ENCODE peak calls at places on chromosomes 16 and 17, in seven cellular contexts. H is heart right ventricle; I is effector memory CD4-positive, alpha-beta T cell; C is CD8-positive, alpha-beta T cell; F is CD8-positive, alpha-beta memory T cell; B is transverse colon; T is stomach. M is an unnamed sample.

GRCh38 chr17:13540546-13540945 is 61.2 kb downstream of the HS3ST3A1 start:
- DNase-seq in I (no peak), C (no peak), F (no peak), H (no peak), B (no peak), T (no peak), M (no peak)

GRCh38 chr17:17075037-17075755 is 32.9 kb downstream of the MPRIP start:
- DNase-seq in T (no peak), C (no peak), F (no peak), I (no peak), H (peak), B (no peak), M (peak)

GRCh38 chr17:17406225-17406624 is 70.6 kb upstream of the MED9 start:
- DNase-seq in H (no peak), F (no peak), I (no peak), T (no peak), C (no peak), B (no peak), M (no peak)

GRCh38 chr16:51884773-51885172 is 662.2 kb downstream of the TOX3 start:
- DNase-seq in B (no peak), H (no peak), C (no peak), I (no peak), T (no peak), F (no peak), M (no peak)

GRCh38 chr17:72560303-72561247 is 439.8 kb downstream of the SOX9 start:
- DNase-seq in I (peak), F (peak), C (peak), H (no peak), B (peak), T (peak), M (peak)

GRCh38 chr17:73342549-73343167 is 30.9 kb upstream of the CDC42EP4 start:
- DNase-seq in F (no peak), H (no peak), B (no peak), I (no peak), T (no peak), C (no peak), M (no peak)

GRCh38 chr17:17387461-17388362 is 84.5 kb downstream of the NT5M start:
- DNase-seq in C (no peak), B (peak), F (no peak), T (peak), I (no peak), H (no peak), M (peak)

GRCh38 chr16:58236831-58237230 is 38.9 kb upstream of the CSNK2A2 start:
- DNase-seq in I (no peak), C (no peak), H (no peak), T (no peak), B (no peak), F (no peak), M (no peak)

GRCh38 chr16:12187939-12188673 is 211.6 kb downstream of the SNX29 start:
- DNase-seq in H (no peak), F (no peak), B (no peak), I (no peak), T (no peak), C (no peak), M (no peak)

GRCh38 chr17:31394544-31394943 is 3.1 kb downstream of the RAB11FIP4 start:
- DNase-seq in C (peak), H (peak), B (no peak), I (no peak), F (no peak), T (peak), M (no peak)

GRCh38 chr16:2715519-2715918 is 4.5 kb downstream of the PRSS27 start:
- DNase-seq in T (peak), F (peak), B (peak), H (peak), I (peak), C (peak), M (peak)

GRCh38 chr16:67936124-67936875 is at the start of gene PSMB10:
- DNase-seq in T (peak), I (peak), C (no peak), F (peak), H (peak), B (no peak), M (peak)

GRCh38 chr16:47855431-47855830 is 300.4 kb downstream of the ABCC12 start:
- DNase-seq in T (no peak), I (no peak), B (no peak), F (no peak), C (no peak), H (no peak), M (no peak)

GRCh38 chr17:75645501-75645888 is 12.3 kb downstream of the SMIM5 start:
- DNase-seq in H (no peak), T (peak), C (no peak), I (no peak), F (no peak), B (peak), M (no peak)

GRCh38 chr16:84356591-84357116 is 11.7 kb upstream of the ATP2C2 start:
- DNase-seq in F (no peak), B (peak), C (no peak), I (no peak), T (peak), H (no peak), M (no peak)

GRCh38 chr17:30956764-30957374 is 14.0 kb upstream of the RNF135 start:
- DNase-seq in H (peak), C (no peak), F (no peak), B (no peak), T (no peak), I (no peak), M (no peak)

GRCh38 chr16:85614338-85615013 is 1.4 kb downstream of the GSE1 start:
- DNase-seq in F (no peak), I (no peak), C (no peak), T (no peak), H (no peak), B (peak), M (no peak)

GRCh38 chr17:48542114-48542955 is 2.6 kb downstream of the HOXB2 start:
- DNase-seq in I (no peak), H (no peak), B (no peak), F (no peak), T (no peak), C (no peak), M (no peak)

GRCh38 chr17:57772774-57773173 is 27.7 kb upstream of the CCDC182 start:
- DNase-seq in F (no peak), I (no peak), B (no peak), T (no peak), C (no peak), H (no peak), M (no peak)

GRCh38 chr17:35890774-35891155 is 10.6 kb upstream of the CCL5 start:
- DNase-seq in T (peak), H (no peak), I (peak), C (peak), F (peak), B (peak), M (peak)

GRCh38 chr17:27861979-27862378 is 31.2 kb downstream of the LYRM9 start:
- DNase-seq in H (no peak), C (no peak), F (no peak), I (no peak), B (peak), T (no peak), M (no peak)

GRCh38 chr16:11757671-11758545 is 15.3 kb upstream of the TXNDC11 start:
- DNase-seq in F (no peak), I (no peak), H (no peak), T (no peak), B (peak), C (no peak), M (peak)

GRCh38 chr17:47188266-47188665 is 829 bp downstream of the CDC27 start:
- DNase-seq in T (no peak), I (no peak), C (no peak), F (no peak), B (no peak), H (peak), M (no peak)

GRCh38 chr17:9095390-9095789 is 74.1 kb downstream of the NTN1 start:
- DNase-seq in H (no peak), C (no peak), T (no peak), B (no peak), I (no peak), F (no peak), M (no peak)

GRCh38 chr16:71230122-71230845 is at the start of gene HYDIN:
- DNase-seq in F (no peak), T (no peak), B (peak), I (no peak), C (no peak), H (no peak), M (no peak)

GRCh38 chr17:82356845-82357355 is 2.1 kb upstream of the TEX19 start:
- DNase-seq in T (no peak), F (no peak), C (no peak), B (peak), I (no peak), H (no peak), M (no peak)

GRCh38 chr16:30858829-30859423 is 35.0 kb downstream of the BCL7C start:
- DNase-seq in F (no peak), T (no peak), B (no peak), I (no peak), H (no peak), C (no peak), M (no peak)

GRCh38 chr17:1294157-1294717 is 14.8 kb downstream of the TRARG1 start:
- DNase-seq in T (peak), I (peak), C (peak), F (peak), B (peak), H (no peak), M (peak)

GRCh38 chr17:61411114-61411943 is 11.7 kb downstream of the TBX2 start:
- DNase-seq in I (peak), B (peak), H (peak), C (no peak), T (peak), F (peak), M (peak)

GRCh38 chr16:4777339-4778049 is 10.5 kb upstream of the ZNF500 start:
- DNase-seq in H (no peak), I (no peak), B (no peak), C (no peak), F (no peak), T (no peak), M (no peak)

GRCh38 chr16:85437161-85438052 is 175.7 kb upstream of the GSE1 start:
- DNase-seq in T (peak), B (peak), H (no peak), F (no peak), I (no peak), C (no peak), M (peak)

GRCh38 chr17:62017496-62017895 is 47.6 kb downstream of the MED13 start:
- DNase-seq in F (no peak), I (no peak), C (no peak), B (no peak), H (no peak), T (no peak), M (no peak)

GRCh38 chr16:74695450-74696422 is 4.9 kb downstream of the MLKL start:
- DNase-seq in F (peak), H (peak), B (peak), C (peak), T (peak), I (peak), M (peak)

GRCh38 chr17:28925912-28926365 is 23.1 kb upstream of the DHRS13 start:
- DNase-seq in I (peak), C (peak), H (no peak), F (peak), T (no peak), B (no peak), M (no peak)
- H3K27ac ChIP-seq in I (peak), C (peak), H (peak), F (peak), T (peak), B (peak), M (peak)

GRCh38 chr17:42760652-42761581 is at the start of gene RAMP2:
- DNase-seq in I (no peak), B (no peak), C (no peak), T (peak), F (no peak), H (peak), M (no peak)

GRCh38 chr17:42761638-42762037 is 611 bp downstream of the RAMP2 start:
- DNase-seq in C (no peak), H (no peak), T (no peak), I (no peak), B (no peak), F (no peak), M (no peak)

GRCh38 chr17:42754782-42755181 is 6.2 kb upstream of the RAMP2 start:
- DNase-seq in F (no peak), B (no peak), T (no peak), H (peak), I (no peak), C (no peak), M (no peak)

GRCh38 chr17:42759982-42760651 is 910 bp upstream of the RAMP2 start:
- DNase-seq in C (no peak), B (no peak), T (no peak), H (no peak), I (no peak), F (no peak), M (no peak)
- H3K27ac ChIP-seq in C (no peak), B (no peak), T (peak), H (no peak), I (no peak), F (no peak), M (no peak)

DNA sequence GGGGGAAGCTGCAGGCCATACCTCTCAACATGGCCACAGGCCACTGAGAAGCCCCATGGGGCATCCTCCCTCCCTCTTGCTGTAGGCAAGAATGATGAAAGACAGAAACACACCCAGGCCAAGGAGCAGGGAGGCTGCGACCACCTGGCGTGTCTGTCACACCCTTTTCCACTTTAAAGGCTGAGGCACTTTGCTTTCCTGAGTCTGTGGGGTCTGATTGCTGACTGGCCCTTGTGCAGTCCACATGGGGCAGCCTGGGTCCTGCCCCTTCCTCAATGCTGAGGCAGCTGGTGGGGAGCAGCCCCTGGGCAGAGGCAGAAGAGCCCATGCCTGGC is 8.7 kb downstream of the TMEM204 start:
- DNase-seq in I (no peak), C (no peak), H (no peak), F (no peak), B (no peak), T (no peak), M (no peak)
- H3K27ac ChIP-seq in I (no peak), C (no peak), H (peak), F (no peak), B (peak), T (peak), M (peak)

DNA sequence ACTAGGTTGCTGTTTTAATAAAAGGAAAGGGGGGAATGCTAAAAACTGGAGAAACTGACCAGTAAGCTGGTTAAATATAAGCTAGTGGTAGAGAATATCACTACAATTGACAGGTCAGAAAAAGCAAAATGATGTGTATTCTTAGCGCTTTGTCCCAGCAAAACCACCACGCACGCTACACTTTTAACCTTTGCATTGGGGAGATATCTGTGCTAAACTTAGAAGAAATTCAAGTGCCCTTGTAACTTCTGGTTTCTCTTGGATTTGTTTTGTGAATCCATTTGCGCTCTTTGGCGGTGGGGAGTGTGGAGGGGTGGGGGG is 1.4 kb downstream of the GAN start:
- DNase-seq in F (no peak), T (no peak), B (no peak), C (no peak), I (no peak), H (no peak), M (no peak)
- H3K27ac ChIP-seq in F (no peak), T (peak), B (peak), C (no peak), I (no peak), H (no peak), M (no peak)

GRCh38 chr16:29825145-29826044 is 5.1 kb downstream of the MVP start:
- DNase-seq in T (no peak), I (no peak), H (peak), B (peak), F (no peak), C (no peak), M (no peak)
- H3K27ac ChIP-seq in T (peak), I (peak), H (peak), B (peak), F (no peak), C (peak), M (peak)

GRCh38 chr16:69564845-69565610 is 738 bp upstream of the NFAT5 start:
- DNase-seq in C (no peak), B (no peak), F (no peak), I (no peak), H (no peak), T (no peak), M (no peak)
- H3K27ac ChIP-seq in C (peak), B (peak), F (peak), I (peak), H (peak), T (peak), M (peak)